ENCODE peak calls at places on chromosomes 7 and 10, in five cellular contexts. T is esophagus squamous epithelium; E is left ventricle myocardium inferior; G is CD8-positive, alpha-beta T cell; W is AG09309. X is an unnamed sample.

GRCh38 chr7:99731638-99732374 is 3.2 kb downstream of the CYP3A7 start:
- DNase-seq in T (no peak), E (no peak), G (no peak), W (no peak), X (no peak)

GRCh38 chr10:99080275-99080816 is 155.3 kb downstream of the HPSE2 start:
- DNase-seq in T (no peak), E (no peak), G (no peak), W (no peak), X (no peak)

GRCh38 chr10:33137356-33138007 is 179.5 kb upstream of the ITGB1 start:
- DNase-seq in T (no peak), E (no peak), G (no peak), W (no peak), X (no peak)

GRCh38 chr10:26507441-26507840 is 69.3 kb downstream of the APBB1IP start:
- DNase-seq in T (no peak), E (no peak), G (no peak), W (no peak), X (no peak)

GRCh38 chr10:132459252-132460028 is 62.4 kb downstream of the PWWP2B start:
- DNase-seq in T (no peak), E (no peak), G (no peak), W (no peak), X (no peak)

GRCh38 chr7:99248391-99249067 is 24.1 kb upstream of the MYH16 start:
- DNase-seq in T (no peak), E (no peak), G (no peak), W (no peak), X (no peak)

GRCh38 chr7:115230882-115231508 is 309.1 kb downstream of the MDFIC start:
- DNase-seq in T (no peak), E (no peak), G (no peak), W (peak), X (no peak)

GRCh38 chr10:99431190-99431549 is 746 bp upstream of the GOT1 start:
- DNase-seq in T (no peak), E (peak), G (peak), W (no peak), X (peak)

GRCh38 chr10:132916956-132917666 is 25.3 kb downstream of the CFAP46 start:
- DNase-seq in T (no peak), E (no peak), G (no peak), W (no peak), X (no peak)

GRCh38 chr10:95758351-95759025 is 2.5 kb downstream of the ENTPD1 start:
- DNase-seq in T (no peak), E (no peak), G (no peak), W (no peak), X (no peak)

GRCh38 chr10:88042162-88043100 is 179.0 kb downstream of the PTEN start:
- DNase-seq in T (no peak), E (no peak), G (no peak), W (peak), X (no peak)

GRCh38 chr7:13904689-13905088 is 84.8 kb downstream of the ETV1 start:
- DNase-seq in T (no peak), E (no peak), G (no peak), W (peak), X (no peak)

GRCh38 chr7:80450621-80451308 is 61.1 kb downstream of the GNAT3 start:
- DNase-seq in T (no peak), E (no peak), G (no peak), W (no peak), X (no peak)

GRCh38 chr10:67077376-67077775 is 151.5 kb downstream of the LRRTM3 start:
- DNase-seq in T (no peak), E (no peak), G (no peak), W (no peak), X (no peak)

GRCh38 chr7:132723506-132724081 is 147.3 kb upstream of the PLXNA4 start:
- DNase-seq in T (no peak), E (no peak), G (no peak), W (no peak), X (no peak)

GRCh38 chr10:110496553-110497437 is 912 bp upstream of the DUSP5 start:
- DNase-seq in T (no peak), E (no peak), G (no peak), W (no peak), X (no peak)

GRCh38 chr10:104284783-104285182 is 15.8 kb downstream of the GSTO2 start:
- DNase-seq in T (no peak), E (no peak), G (no peak), W (no peak), X (no peak)

GRCh38 chr7:151964951-151965350 is 8.7 kb downstream of the GALNTL5 start:
- DNase-seq in T (no peak), E (no peak), G (no peak), W (no peak), X (no peak)

GRCh38 chr7:130363156-130363847 is 17.0 kb upstream of the CPA1 start:
- DNase-seq in T (no peak), E (no peak), G (no peak), W (peak), X (peak)

GRCh38 chr10:29535012-29535777 is 99.6 kb downstream of the SVIL start:
- DNase-seq in T (no peak), E (peak), G (no peak), W (peak), X (no peak)

GRCh38 chr10:29533046-29533445 is 101.7 kb downstream of the SVIL start:
- DNase-seq in T (no peak), E (no peak), G (no peak), W (no peak), X (no peak)

GRCh38 chr10:29534590-29534989 is 100.2 kb downstream of the SVIL start:
- DNase-seq in T (no peak), E (no peak), G (no peak), W (no peak), X (no peak)

GRCh38 chr10:29532256-29532878 is 102.4 kb downstream of the SVIL start:
- DNase-seq in T (no peak), E (no peak), G (no peak), W (no peak), X (no peak)

GRCh38 chr10:29533696-29534285 is 101.0 kb downstream of the SVIL start:
- DNase-seq in T (no peak), E (no peak), G (no peak), W (no peak), X (no peak)
- TF ChIP-seq CTCF in T (no peak), E (no peak), G (no peak), W (no peak), X (no peak)

DNA sequence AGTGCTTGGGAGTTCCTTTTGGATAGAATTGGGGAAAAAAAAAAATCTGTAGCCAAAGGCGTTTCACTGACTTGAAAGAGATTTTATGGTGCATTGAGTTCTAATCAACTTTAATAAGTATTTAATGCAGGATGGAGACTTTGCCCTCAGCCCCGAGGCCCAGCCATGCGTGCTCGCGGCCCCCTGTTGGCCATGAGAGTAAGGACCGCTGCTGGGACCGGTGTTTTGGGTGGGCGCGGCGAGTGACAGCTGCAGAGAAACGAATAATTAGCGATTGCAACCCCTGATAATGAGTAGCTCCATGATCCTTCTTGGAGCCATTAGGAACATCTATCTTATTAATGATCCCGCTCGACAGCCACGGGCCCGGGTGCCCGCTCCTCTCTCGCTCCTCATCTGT is 347.4 kb downstream of the RPS24 start:
- DNase-seq in T (no peak), E (no peak), G (no peak), W (no peak), X (no peak)
- TF ChIP-seq CTCF in T (no peak), E (no peak), G (no peak), W (peak), X (no peak)

GRCh38 chr10:102963237-102963886 is 45.3 kb downstream of the CNNM2 start:
- DNase-seq in T (no peak), E (no peak), G (no peak), W (no peak), X (no peak)
- TF ChIP-seq CTCF in T (no peak), E (no peak), G (no peak), W (no peak), X (no peak)

GRCh38 chr10:43138757-43139241 is 554 bp downstream of the CSGALNACT2 start:
- DNase-seq in T (no peak), E (no peak), G (peak), W (no peak), X (no peak)
- TF ChIP-seq CTCF in T (no peak), E (no peak), G (no peak), W (no peak), X (peak)

GRCh38 chr10:54983255-54983654 is 182.2 kb upstream of the PCDH15 start:
- DNase-seq in T (no peak), E (no peak), G (no peak), W (no peak), X (no peak)

GRCh38 chr10:54985732-54986131 is 184.7 kb upstream of the PCDH15 start:
- DNase-seq in T (no peak), E (no peak), G (no peak), W (no peak), X (no peak)
- TF ChIP-seq CTCF in T (no peak), E (peak), G (no peak), W (no peak), X (peak)

X was measured in ascending aorta.